ENCODE peak calls at places on chromosomes 6 and 20, in nine cellular contexts. One of them, this sample, is unnamed.

GRCh38 chr6:144158133-144158532 is 7.8 kb downstream of the STX11 start:
- DNase-seq in MM.1S: no peak
- DNase-seq in NCI-H226: peak; percentile 97
- DNase-seq in effector memory CD4-positive, alpha-beta T cell: no peak
- DNase-seq in mucosa of descending colon: no peak
- DNase-seq in testis: peak; percentile 61
- DNase-seq in Daoy: peak; percentile 75
- DNase-seq in H7: peak; percentile 25
- DNase-seq in M059J: peak; percentile 96
- DNase-seq in this sample: no peak

GRCh38 chr6:23213193-23213592 is 643.8 kb downstream of the HDGFL1 start:
- DNase-seq in mucosa of descending colon: no peak
- DNase-seq in M059J: peak; percentile 46
- DNase-seq in NCI-H226: no peak
- DNase-seq in MM.1S: no peak
- DNase-seq in H7: no peak
- DNase-seq in Daoy: no peak
- DNase-seq in effector memory CD4-positive, alpha-beta T cell: no peak
- DNase-seq in testis: no peak
- DNase-seq in this sample: no peak

GRCh38 chr6:26607434-26608230 is 10.9 kb downstream of the ABT1 start:
- DNase-seq in mucosa of descending colon: peak; percentile 77
- DNase-seq in testis: peak; percentile 75
- DNase-seq in MM.1S: peak; percentile 82
- DNase-seq in Daoy: peak; percentile 63
- DNase-seq in M059J: peak; percentile 76
- DNase-seq in H7: peak; percentile 70
- DNase-seq in NCI-H226: peak; percentile 36
- DNase-seq in effector memory CD4-positive, alpha-beta T cell: no peak
- DNase-seq in this sample: no peak

GRCh38 chr6:1993049-1993448 is 252.4 kb downstream of the GMDS start:
- DNase-seq in NCI-H226: peak; percentile 57
- DNase-seq in H7: no peak
- DNase-seq in Daoy: peak; percentile 48
- DNase-seq in M059J: peak; percentile 56
- DNase-seq in MM.1S: no peak
- DNase-seq in testis: no peak
- DNase-seq in mucosa of descending colon: no peak
- DNase-seq in effector memory CD4-positive, alpha-beta T cell: no peak
- DNase-seq in this sample: no peak

GRCh38 chr6:33976425-33977360 is 169.2 kb downstream of the GRM4 start:
- DNase-seq in effector memory CD4-positive, alpha-beta T cell: no peak
- DNase-seq in H7: no peak
- DNase-seq in testis: no peak
- DNase-seq in M059J: no peak
- DNase-seq in NCI-H226: no peak
- DNase-seq in Daoy: no peak
- DNase-seq in MM.1S: no peak
- DNase-seq in mucosa of descending colon: no peak
- DNase-seq in this sample: no peak

GRCh38 chr20:24770628-24771556 is 178.2 kb upstream of the CST7 start:
- DNase-seq in mucosa of descending colon: no peak
- DNase-seq in testis: peak; percentile 6
- DNase-seq in MM.1S: no peak
- DNase-seq in effector memory CD4-positive, alpha-beta T cell: no peak
- DNase-seq in Daoy: no peak
- DNase-seq in H7: no peak
- DNase-seq in NCI-H226: no peak
- DNase-seq in M059J: no peak
- DNase-seq in this sample: no peak

GRCh38 chr6:76790045-76790796 is 673.1 kb downstream of the HTR1B start:
- DNase-seq in MM.1S: no peak
- DNase-seq in NCI-H226: no peak
- DNase-seq in effector memory CD4-positive, alpha-beta T cell: no peak
- DNase-seq in H7: no peak
- DNase-seq in mucosa of descending colon: peak; percentile 65
- DNase-seq in M059J: no peak
- DNase-seq in testis: no peak
- DNase-seq in Daoy: no peak
- DNase-seq in this sample: no peak

GRCh38 chr6:161439093-161439492 is 165.2 kb upstream of the AGPAT4 start:
- DNase-seq in NCI-H226: peak; percentile 93
- DNase-seq in M059J: peak; percentile 99
- DNase-seq in Daoy: peak; percentile 96
- DNase-seq in mucosa of descending colon: peak; percentile 14
- DNase-seq in H7: no peak
- DNase-seq in testis: peak; percentile 65
- DNase-seq in MM.1S: no peak
- DNase-seq in effector memory CD4-positive, alpha-beta T cell: no peak
- DNase-seq in this sample: peak; percentile 79

GRCh38 chr6:104711371-104711770 is 148.3 kb downstream of the HACE1 start:
- DNase-seq in M059J: peak; percentile 56
- DNase-seq in effector memory CD4-positive, alpha-beta T cell: no peak
- DNase-seq in mucosa of descending colon: peak; percentile 4
- DNase-seq in MM.1S: no peak
- DNase-seq in Daoy: peak; percentile 44
- DNase-seq in testis: no peak
- DNase-seq in NCI-H226: no peak
- DNase-seq in H7: no peak
- DNase-seq in this sample: peak; percentile 64

GRCh38 chr6:130890531-130890950 is 63.3 kb downstream of the SMLR1 start:
- DNase-seq in H7: no peak
- DNase-seq in MM.1S: no peak
- DNase-seq in M059J: peak; percentile 30
- DNase-seq in effector memory CD4-positive, alpha-beta T cell: no peak
- DNase-seq in testis: no peak
- DNase-seq in Daoy: no peak
- DNase-seq in mucosa of descending colon: no peak
- DNase-seq in NCI-H226: no peak
- DNase-seq in this sample: no peak

GRCh38 chr6:68874747-68875146 is 239.7 kb downstream of the ADGRB3 start:
- DNase-seq in M059J: no peak
- DNase-seq in effector memory CD4-positive, alpha-beta T cell: no peak
- DNase-seq in testis: no peak
- DNase-seq in Daoy: no peak
- DNase-seq in MM.1S: no peak
- DNase-seq in H7: no peak
- DNase-seq in NCI-H226: no peak
- DNase-seq in mucosa of descending colon: no peak
- DNase-seq in this sample: no peak